ENCODE peak calls at places on chromosomes 1 and 21, in eight cellular contexts. P, I, O, E, K, Z, L and N are unnamed samples.
A peak's percentile ranks its signal among the peaks of the same experiment; 100 is the strongest.

GRCh38 chr1:171252482-171252881 is 4.2 kb downstream of the FMO1 start:
- DNase-seq in P (no peak), I (no peak), O (no peak), E (no peak), K (no peak), Z (no peak), L (no peak), N (no peak)

GRCh38 chr1:16984717-16985116 is 4.3 kb upstream of the MFAP2 start:
- DNase-seq in P (no peak), I (peak; percentile 97), O (no peak), E (no peak), K (peak; percentile 85), Z (peak; percentile 91), L (no peak), N (no peak)

GRCh38 chr1:197671140-197671539 is 104.1 kb downstream of the DENND1B start:
- DNase-seq in P (no peak), I (peak; percentile 39), O (no peak), E (no peak), K (no peak), Z (no peak), L (no peak), N (no peak)

GRCh38 chr1:198657550-198658064 is 18.8 kb downstream of the PTPRC start:
- DNase-seq in P (no peak), I (peak; percentile 95), O (no peak), E (no peak), K (no peak), Z (no peak), L (no peak), N (peak; percentile 23)

GRCh38 chr1:8090241-8090702 is 64.2 kb upstream of the ERRFI1 start:
- DNase-seq in P (no peak), I (peak; percentile 95), O (no peak), E (no peak), K (no peak), Z (no peak), L (no peak), N (peak; percentile 86)

GRCh38 chr1:197838836-197839235 is 63.6 kb upstream of the DENND1B start:
- DNase-seq in P (no peak), I (peak; percentile 89), O (no peak), E (no peak), K (no peak), Z (no peak), L (no peak), N (no peak)

GRCh38 chr1:156571261-156571958 is 955 bp downstream of the IQGAP3 start:
- DNase-seq in P (no peak), I (peak; percentile 94), O (no peak), E (no peak), K (no peak), Z (no peak), L (no peak), N (peak; percentile 91)

GRCh38 chr1:42006836-42007235 is 88.1 kb upstream of the HIVEP3 start:
- DNase-seq in P (no peak), I (peak; percentile 56), O (no peak), E (no peak), K (no peak), Z (no peak), L (no peak), N (no peak)

GRCh38 chr1:1677718-1678580 is 14.6 kb downstream of the SLC35E2B start:
- DNase-seq in P (no peak), I (no peak), O (no peak), E (no peak), K (peak; percentile 60), Z (no peak), L (peak; percentile 29), N (peak; percentile 41)

GRCh38 chr1:151009206-151009587 is 948 bp downstream of the PRUNE1 start:
- DNase-seq in P (no peak), I (peak; percentile 62), O (no peak), E (no peak), K (no peak), Z (no peak), L (no peak), N (no peak)

DNA sequence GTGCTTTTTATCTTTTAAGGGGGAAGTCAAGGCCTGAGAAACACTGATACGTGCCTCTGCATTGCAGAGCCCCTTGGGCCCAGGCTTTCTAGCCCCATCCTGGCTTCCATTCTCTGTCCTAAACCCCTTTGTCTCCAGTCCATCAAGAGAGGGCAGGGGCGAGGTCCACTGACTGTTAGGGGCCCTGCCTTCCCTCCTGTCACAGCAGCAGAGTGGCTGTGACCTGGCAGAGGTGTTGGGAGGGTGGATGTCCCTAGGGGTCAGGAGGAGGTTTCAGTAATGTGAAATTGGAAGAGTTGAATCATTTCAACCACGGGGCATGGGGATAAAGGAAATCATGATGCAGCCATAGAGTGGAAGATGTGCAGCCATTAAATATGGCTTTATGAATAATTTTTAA is 24.0 kb downstream of the SOX13 start:
- DNase-seq in P (no peak), I (no peak), O (no peak), E (no peak), K (no peak), Z (no peak), L (no peak), N (no peak)
- H3K4me3 ChIP-seq in P (no peak overlapping the region), I (no peak overlapping the region), O (no peak overlapping the region), E (no peak overlapping the region), K (no peak overlapping the region), Z (no peak overlapping the region), L (no peak overlapping the region), N (no peak overlapping the region)

DNA sequence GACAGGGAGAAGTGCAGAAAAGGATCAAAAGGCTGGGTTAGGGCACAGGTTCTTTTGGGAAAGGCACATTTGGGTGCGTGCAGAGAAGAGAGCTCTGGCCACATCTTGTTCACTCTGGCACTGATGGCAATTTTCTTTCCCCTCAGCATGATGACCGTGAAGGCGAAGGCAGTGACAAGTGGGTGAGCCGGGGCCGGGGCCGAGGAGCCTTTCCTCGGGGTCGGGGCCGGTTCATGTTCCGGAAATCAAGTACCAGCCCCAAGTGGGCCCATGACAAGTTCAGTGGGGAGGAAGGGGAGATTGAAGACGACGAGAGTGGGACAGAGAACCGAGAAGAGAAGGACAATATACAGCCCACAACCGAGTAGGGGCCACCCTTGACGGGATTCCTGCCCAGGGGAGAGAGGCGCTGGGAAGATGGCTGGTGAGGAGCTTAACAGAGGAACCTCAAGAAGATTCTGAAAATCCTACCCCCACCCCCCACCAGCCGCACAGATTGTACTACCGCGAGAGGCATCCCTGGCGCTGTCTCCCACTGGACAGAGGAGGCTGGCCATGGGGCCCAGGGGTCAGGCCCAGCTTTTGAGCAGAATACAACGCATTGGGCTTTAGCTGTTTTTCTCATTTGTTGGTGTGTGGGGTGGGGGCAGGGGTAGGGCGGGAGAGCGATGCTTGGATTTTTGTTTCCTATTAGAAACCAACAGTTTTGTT is 2.4 kb upstream of the SH3D21 start:
- DNase-seq in P (no peak), I (no peak), O (no peak), E (no peak), K (no peak), Z (no peak), L (peak; percentile 61), N (no peak)
- H3K36me3 ChIP-seq in P (peaks cover 39% of the 10 kb centered on the region), I (peaks cover 30% of the 10 kb centered on the region), O (peaks cover 35% of the 10 kb centered on the region), E (peaks cover 21% of the 10 kb centered on the region), K (peaks cover 56% of the 10 kb centered on the region), Z (no peaks in the 10 kb centered on the region), L (peaks cover 58% of the 10 kb centered on the region), N (peaks cover 67% of the 10 kb centered on the region)

GRCh38 chr21:37956772-37957171 is 40.5 kb upstream of the KCNJ6 start:
- DNase-seq in P (no peak), I (no peak), O (no peak), E (no peak), K (no peak), Z (no peak), L (no peak), N (no peak)
- H3K4me3 ChIP-seq in P (no peak overlapping the region), I (no peak overlapping the region), O (no peak overlapping the region), E (no peak overlapping the region), K (no peak overlapping the region), Z (no peak overlapping the region), L (no peak overlapping the region), N (no peak overlapping the region)

DNA sequence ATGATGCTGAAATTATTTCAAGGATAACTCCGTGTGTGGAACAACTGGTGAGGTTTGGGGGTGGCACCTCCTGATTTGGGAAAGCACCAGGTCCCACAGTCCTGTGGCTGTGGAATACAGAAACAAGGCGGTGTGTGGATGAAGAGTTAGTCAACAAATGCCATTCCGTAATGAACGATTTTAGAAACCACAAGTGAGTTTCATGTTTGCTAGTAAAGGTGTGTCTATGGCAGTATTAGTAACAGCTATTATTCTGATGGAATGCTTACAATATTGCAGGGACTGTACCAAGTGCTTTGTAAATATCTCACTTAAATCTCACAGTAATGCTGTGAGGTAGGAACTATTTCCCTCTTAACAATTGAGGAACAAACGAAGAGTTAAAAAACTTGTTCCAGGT is 53.8 kb downstream of the B3GALNT2 start:
- DNase-seq in P (no peak), I (no peak), O (no peak), E (no peak), K (no peak), Z (no peak), L (no peak), N (no peak)
- H3K36me3 ChIP-seq in P (peaks cover 55% of the 10 kb centered on the region), I (peaks cover 31% of the 10 kb centered on the region), O (peaks cover 10% of the 10 kb centered on the region), E (no peaks in the 10 kb centered on the region), K (peaks cover 89% of the 10 kb centered on the region), Z (no peaks in the 10 kb centered on the region), L (peaks cover 69% of the 10 kb centered on the region), N (peaks cover 81% of the 10 kb centered on the region)

GRCh38 chr1:226710501-226710900 is 28.6 kb downstream of the ITPKB start:
- DNase-seq in P (no peak), I (no peak), O (no peak), E (no peak), K (no peak), Z (no peak), L (no peak), N (no peak)
- H3K4me3 ChIP-seq in P (no peak overlapping the region), I (no peak overlapping the region), O (no peak overlapping the region), E (no peak overlapping the region), K (no peak overlapping the region), Z (no peak overlapping the region), L (no peak overlapping the region), N (no peak overlapping the region)

DNA sequence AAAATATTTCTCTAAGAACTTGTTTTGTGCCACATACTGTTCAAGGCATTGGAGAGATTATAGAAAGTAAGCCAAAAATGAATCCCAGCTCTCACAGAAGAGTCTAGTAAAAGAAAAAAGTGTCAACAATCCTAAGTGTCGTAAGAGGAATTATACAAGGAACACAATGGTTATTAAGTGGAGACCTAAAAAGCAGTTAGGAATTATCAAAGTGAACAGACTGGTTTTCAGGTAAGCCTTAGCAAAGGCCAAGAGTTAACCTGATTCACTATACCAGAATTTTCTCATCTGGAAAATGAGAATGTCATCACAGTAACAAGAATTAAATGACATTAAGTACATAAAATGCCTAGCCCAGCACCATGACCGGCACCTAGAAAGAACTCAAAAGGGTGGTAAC is 15.6 kb downstream of the SERBP1 start:
- DNase-seq in P (no peak), I (no peak), O (no peak), E (no peak), K (no peak), Z (no peak), L (no peak), N (no peak)
- H3K36me3 ChIP-seq in P (peaks cover 67% of the 10 kb centered on the region), I (peaks cover 93% of the 10 kb centered on the region), O (peaks cover 25% of the 10 kb centered on the region), E (peaks cover 25% of the 10 kb centered on the region), K (peaks cover 91% of the 10 kb centered on the region), Z (no peaks in the 10 kb centered on the region), L (peaks cover 98% of the 10 kb centered on the region), N (peaks cover 90% of the 10 kb centered on the region)